ENCODE peak calls at places on chromosomes 1 and 21, in ten cellular contexts. R is NCI-H774; X is RCC 7860; B is ureter; S is aorta; A is HEK293T; P is A172; U is CD8-positive, alpha-beta memory T cell; E is amniotic stem cell; O is endothelial cell of umbilical vein. F is an unnamed sample.
A peak's percentile ranks its signal among the peaks of the same experiment; 100 is the strongest.

GRCh38 chr1:248611883-248612282 is 14.4 kb upstream of the OR2T10 start:
- DNase-seq in O (no peak), A (no peak), E (no peak), P (no peak), U (no peak), B (no peak), X (no peak), R (no peak), S (no peak), F (no peak)

GRCh38 chr1:222592171-222592570 is 2.4 kb upstream of the TAF1A start:
- DNase-seq in E (no peak), P (no peak), U (no peak), B (no peak), R (no peak), S (no peak), X (no peak), O (no peak), A (no peak), F (peak; percentile 86)

GRCh38 chr21:26826801-26827200 is 18.4 kb downstream of the ADAMTS1 start:
- DNase-seq in R (no peak), B (no peak), O (no peak), P (peak; percentile 58), S (no peak), U (no peak), A (no peak), E (no peak), X (no peak), F (no peak)

GRCh38 chr1:235008239-235008638 is 120.4 kb downstream of the TOMM20 start:
- DNase-seq in S (no peak), E (no peak), O (peak; percentile 92), A (no peak), R (no peak), P (no peak), U (no peak), X (no peak), B (no peak), F (no peak)

GRCh38 chr1:17618558-17619247 is 79.2 kb downstream of the ARHGEF10L start:
- DNase-seq in X (no peak), O (no peak), A (no peak), U (no peak), E (no peak), S (no peak), B (no peak), P (no peak), R (no peak), F (no peak)

GRCh38 chr1:244435562-244436205 is 16.0 kb downstream of the ADSS2 start:
- DNase-seq in U (no peak), R (no peak), S (no peak), X (no peak), E (peak; percentile 63), B (no peak), P (peak; percentile 54), O (peak; percentile 82), A (no peak), F (peak; percentile 47)

GRCh38 chr1:208158640-208159541 is 85.3 kb downstream of the PLXNA2 start:
- DNase-seq in R (no peak), O (peak; percentile 63), A (no peak), P (peak; percentile 46), U (no peak), E (no peak), X (peak; percentile 30), S (no peak), B (no peak), F (no peak)

GRCh38 chr1:63148825-63149645 is 173.3 kb upstream of the FOXD3 start:
- DNase-seq in S (no peak), X (peak; percentile 34), O (peak; percentile 40), P (peak; percentile 58), B (no peak), R (no peak), E (peak; percentile 4), U (no peak), A (peak; percentile 74), F (peak; percentile 49)

GRCh38 chr1:239909894-239910293 is 181.8 kb upstream of the FMN2 start:
- DNase-seq in B (no peak), P (no peak), E (peak; percentile 29), A (no peak), X (no peak), O (no peak), U (no peak), S (peak; percentile 77), R (no peak), F (no peak)

F was measured in RKO.